ENCODE peak calls at places on chromosomes 6 and 20, in eight cellular contexts. P, V, T, B, W, R, N and O are unnamed samples.

GRCh38 chr6:63923139-63923739 is 287.6 kb downstream of the PHF3 start:
- DNase-seq in P (no peak), V (peak), T (no peak), B (peak), W (no peak), R (peak), N (no peak), O (no peak)

GRCh38 chr6:114053791-114054190 is 82.8 kb upstream of the HDAC2 start:
- DNase-seq in P (no peak), V (no peak), T (no peak), B (no peak), W (no peak), R (no peak), N (no peak), O (no peak)

GRCh38 chr6:34247481-34248197 is 1.2 kb downstream of the SMIM29 start:
- DNase-seq in P (peak), V (peak), T (no peak), B (no peak), W (no peak), R (no peak), N (peak), O (peak)

GRCh38 chr6:47672816-47673215 is 25.6 kb upstream of the ADGRF4 start:
- DNase-seq in P (no peak), V (no peak), T (no peak), B (no peak), W (no peak), R (no peak), N (no peak), O (no peak)

GRCh38 chr6:44304282-44305199 is 8.6 kb downstream of the AARS2 start:
- DNase-seq in P (no peak), V (peak), T (no peak), B (peak), W (peak), R (peak), N (no peak), O (no peak)

GRCh38 chr6:15602144-15602543 is 60.7 kb downstream of the DTNBP1 start:
- DNase-seq in P (no peak), V (no peak), T (no peak), B (no peak), W (no peak), R (no peak), N (no peak), O (no peak)

GRCh38 chr6:28371280-28371679 is 21.5 kb downstream of the ZKSCAN3 start:
- DNase-seq in P (no peak), V (no peak), T (no peak), B (no peak), W (no peak), R (no peak), N (no peak), O (no peak)

GRCh38 chr20:21520702-21521595 is 7.1 kb upstream of the NKX2-2 start:
- DNase-seq in P (no peak), V (peak), T (no peak), B (no peak), W (peak), R (no peak), N (no peak), O (no peak)

GRCh38 chr20:20204326-20204725 is 152.0 kb downstream of the CFAP61 start:
- DNase-seq in P (no peak), V (no peak), T (no peak), B (no peak), W (no peak), R (no peak), N (no peak), O (no peak)

GRCh38 chr6:133218831-133219230 is 22.3 kb upstream of the EYA4 start:
- DNase-seq in P (no peak), V (no peak), T (no peak), B (no peak), W (no peak), R (no peak), N (no peak), O (no peak)

GRCh38 chr6:16398587-16398986 is 160.2 kb downstream of the GMPR start:
- DNase-seq in P (no peak), V (peak), T (no peak), B (no peak), W (no peak), R (no peak), N (no peak), O (no peak)

GRCh38 chr6:79353226-79353625 is 118.7 kb upstream of the HMGN3 start:
- DNase-seq in P (no peak), V (no peak), T (no peak), B (no peak), W (no peak), R (no peak), N (no peak), O (no peak)

GRCh38 chr6:2641044-2641673 is 109.6 kb downstream of the MYLK4 start:
- DNase-seq in P (no peak), V (no peak), T (no peak), B (no peak), W (no peak), R (no peak), N (no peak), O (no peak)

GRCh38 chr20:37347891-37348642 is 2.1 kb downstream of the SRC start:
- DNase-seq in P (peak), V (no peak), T (no peak), B (no peak), W (no peak), R (no peak), N (no peak), O (peak)

GRCh38 chr20:39004508-39004907 is 42.4 kb downstream of the DHX35 start:
- DNase-seq in P (no peak), V (no peak), T (peak), B (no peak), W (no peak), R (no peak), N (peak), O (no peak)

GRCh38 chr6:142294681-142295080 is 7.1 kb upstream of the ADGRG6 start:
- DNase-seq in P (no peak), V (no peak), T (no peak), B (no peak), W (no peak), R (no peak), N (no peak), O (no peak)

GRCh38 chr6:129276986-129277385 is 394.0 kb downstream of the LAMA2 start:
- DNase-seq in P (no peak), V (peak), T (no peak), B (no peak), W (no peak), R (no peak), N (no peak), O (no peak)

GRCh38 chr20:18588554-18589043 is 745 bp downstream of the DTD1 start:
- DNase-seq in P (no peak), V (no peak), T (no peak), B (no peak), W (peak), R (no peak), N (no peak), O (no peak)

GRCh38 chr6:79640146-79641111 is 9.3 kb downstream of the SH3BGRL2 start:
- DNase-seq in P (peak), V (no peak), T (no peak), B (peak), W (no peak), R (no peak), N (no peak), O (no peak)

GRCh38 chr20:10893331-10893730 is 219.5 kb upstream of the JAG1 start:
- DNase-seq in P (no peak), V (no peak), T (no peak), B (no peak), W (no peak), R (no peak), N (no peak), O (no peak)

DNA sequence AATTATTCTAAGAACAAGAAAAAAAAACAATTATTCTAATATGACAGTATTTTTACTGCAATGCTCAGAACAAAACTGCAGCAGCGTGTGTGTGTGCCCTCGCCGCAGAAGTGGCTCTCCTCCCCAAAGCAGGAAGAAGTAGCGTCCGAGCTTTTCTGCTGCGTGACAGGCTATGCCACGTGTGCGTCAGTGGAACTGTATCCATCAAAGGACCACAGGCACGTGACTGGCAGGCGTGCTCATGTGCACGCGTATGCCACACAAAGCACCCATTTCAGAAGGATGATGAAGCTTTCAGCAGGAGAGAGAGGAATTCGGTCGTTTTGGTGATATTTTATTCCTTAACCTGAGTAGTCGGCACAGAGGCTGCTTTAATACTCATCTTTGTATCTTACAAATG is 3.6 kb downstream of the TCFL5 start:
- DNase-seq in P (no peak), V (no peak), T (no peak), B (no peak), W (peak), R (no peak), N (no peak), O (no peak)
- H3K4me3 ChIP-seq in P (no peak), V (no peak), T (no peak), B (no peak), W (no peak), R (no peak), N (no peak), O (no peak)

GRCh38 chr6:122007366-122007765 is 392.1 kb upstream of the HSF2 start:
- DNase-seq in P (no peak), V (peak), T (no peak), B (peak), W (no peak), R (no peak), N (no peak), O (no peak)
- H3K4me3 ChIP-seq in P (no peak), V (no peak), T (no peak), B (no peak), W (no peak), R (no peak), N (no peak), O (no peak)

GRCh38 chr20:57688864-57689263 is 21.0 kb downstream of the PMEPA1 start:
- DNase-seq in P (no peak), V (peak), T (no peak), B (no peak), W (peak), R (no peak), N (no peak), O (peak)
- H3K4me3 ChIP-seq in P (no peak), V (no peak), T (no peak), B (no peak), W (no peak), R (no peak), N (no peak), O (no peak)

GRCh38 chr6:125701354-125701668 is 48.1 kb upstream of the HEY2 start:
- DNase-seq in P (no peak), V (no peak), T (no peak), B (no peak), W (no peak), R (no peak), N (no peak), O (no peak)

GRCh38 chr6:125700591-125701353 is 48.7 kb upstream of the HEY2 start:
- DNase-seq in P (no peak), V (no peak), T (no peak), B (no peak), W (peak), R (no peak), N (no peak), O (no peak)

DNA sequence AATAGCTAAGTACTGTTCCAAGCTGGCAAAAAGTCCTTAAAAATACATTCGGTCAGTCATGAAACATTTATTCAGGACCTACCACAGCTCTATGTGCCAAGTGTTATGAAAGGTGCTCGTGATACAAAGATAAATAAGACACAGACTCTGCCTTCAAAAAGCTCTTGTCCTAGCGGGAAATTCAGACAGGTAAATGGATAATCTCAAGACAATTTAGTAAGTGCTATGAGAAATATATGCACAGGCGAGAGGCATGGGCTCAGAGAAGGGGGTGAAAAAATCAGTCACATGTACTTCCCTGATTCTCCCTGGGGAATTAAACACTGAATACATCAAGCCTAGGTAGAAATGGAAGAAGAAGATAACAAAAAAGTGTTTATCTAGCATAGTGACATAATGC is 49.8 kb upstream of the HEY2 start:
- DNase-seq in P (no peak), V (no peak), T (no peak), B (no peak), W (no peak), R (no peak), N (no peak), O (no peak)
- H3K4me3 ChIP-seq in P (no peak), V (no peak), T (no peak), B (no peak), W (no peak), R (no peak), N (no peak), O (no peak)